ENCODE peak calls at places on chromosome 18, in nine cellular contexts. One of them, this sample, is unnamed.

GRCh38 chr18:48412339-48412929 is 3.3 kb upstream of the ZBTB7C start:
- DNase-seq in fibroblast of mammary gland: no peak
- DNase-seq in Kasumi-1: peak; percentile 72
- DNase-seq in activated CD4-positive, alpha-beta T cell treated with anti-CD3 and anti-CD28 coated beads for 4 hours: no peak
- DNase-seq in activated effector memory CD4-positive, alpha-beta T cell treated with Interleukin-2 at 50 U/mL for 16 hours: no peak
- DNase-seq in sigmoid colon: no peak
- DNase-seq in dermis microvascular lymphatic vessel endothelial cell: peak; percentile 10
- DNase-seq in neural progenitor cell: peak; percentile 56
- DNase-seq in NCI-H2107: peak; percentile 50
- DNase-seq in this sample: peak; percentile 11

GRCh38 chr18:12686100-12686499 is 16.4 kb downstream of the CEP76 start:
- DNase-seq in activated effector memory CD4-positive, alpha-beta T cell treated with Interleukin-2 at 50 U/mL for 16 hours: no peak
- DNase-seq in dermis microvascular lymphatic vessel endothelial cell: no peak
- DNase-seq in neural progenitor cell: no peak
- DNase-seq in fibroblast of mammary gland: peak; percentile 45
- DNase-seq in NCI-H2107: no peak
- DNase-seq in sigmoid colon: no peak
- DNase-seq in Kasumi-1: peak; percentile 81
- DNase-seq in activated CD4-positive, alpha-beta T cell treated with anti-CD3 and anti-CD28 coated beads for 4 hours: no peak
- DNase-seq in this sample: no peak

GRCh38 chr18:13878858-13879257 is 36.5 kb downstream of the MC2R start:
- DNase-seq in activated effector memory CD4-positive, alpha-beta T cell treated with Interleukin-2 at 50 U/mL for 16 hours: no peak
- DNase-seq in dermis microvascular lymphatic vessel endothelial cell: no peak
- DNase-seq in activated CD4-positive, alpha-beta T cell treated with anti-CD3 and anti-CD28 coated beads for 4 hours: no peak
- DNase-seq in sigmoid colon: no peak
- DNase-seq in neural progenitor cell: no peak
- DNase-seq in fibroblast of mammary gland: no peak
- DNase-seq in NCI-H2107: no peak
- DNase-seq in Kasumi-1: no peak
- DNase-seq in this sample: no peak

GRCh38 chr18:13513015-13513414 is 213.3 kb downstream of the FAM210A start:
- DNase-seq in NCI-H2107: no peak
- DNase-seq in activated CD4-positive, alpha-beta T cell treated with anti-CD3 and anti-CD28 coated beads for 4 hours: no peak
- DNase-seq in neural progenitor cell: peak; percentile 21
- DNase-seq in dermis microvascular lymphatic vessel endothelial cell: no peak
- DNase-seq in activated effector memory CD4-positive, alpha-beta T cell treated with Interleukin-2 at 50 U/mL for 16 hours: no peak
- DNase-seq in sigmoid colon: peak; percentile 50
- DNase-seq in Kasumi-1: peak; percentile 67
- DNase-seq in fibroblast of mammary gland: no peak
- DNase-seq in this sample: no peak

GRCh38 chr18:30991397-30991796 is 51.1 kb downstream of the DSC3 start:
- DNase-seq in neural progenitor cell: no peak
- DNase-seq in sigmoid colon: no peak
- DNase-seq in fibroblast of mammary gland: no peak
- DNase-seq in NCI-H2107: no peak
- DNase-seq in activated CD4-positive, alpha-beta T cell treated with anti-CD3 and anti-CD28 coated beads for 4 hours: no peak
- DNase-seq in Kasumi-1: no peak
- DNase-seq in dermis microvascular lymphatic vessel endothelial cell: no peak
- DNase-seq in activated effector memory CD4-positive, alpha-beta T cell treated with Interleukin-2 at 50 U/mL for 16 hours: no peak
- DNase-seq in this sample: no peak

GRCh38 chr18:12048827-12049175 is 44.8 kb upstream of the ANKRD62 start:
- DNase-seq in NCI-H2107: no peak
- DNase-seq in fibroblast of mammary gland: peak; percentile 78
- DNase-seq in Kasumi-1: no peak
- DNase-seq in activated CD4-positive, alpha-beta T cell treated with anti-CD3 and anti-CD28 coated beads for 4 hours: no peak
- DNase-seq in sigmoid colon: no peak
- DNase-seq in neural progenitor cell: no peak
- DNase-seq in activated effector memory CD4-positive, alpha-beta T cell treated with Interleukin-2 at 50 U/mL for 16 hours: no peak
- DNase-seq in dermis microvascular lymphatic vessel endothelial cell: no peak
- DNase-seq in this sample: no peak

GRCh38 chr18:23689616-23690504 is 607 bp downstream of the LAMA3 start:
- DNase-seq in activated effector memory CD4-positive, alpha-beta T cell treated with Interleukin-2 at 50 U/mL for 16 hours: no peak
- DNase-seq in dermis microvascular lymphatic vessel endothelial cell: no peak
- DNase-seq in activated CD4-positive, alpha-beta T cell treated with anti-CD3 and anti-CD28 coated beads for 4 hours: peak; percentile 4
- DNase-seq in Kasumi-1: peak; percentile 4
- DNase-seq in neural progenitor cell: peak; percentile 25
- DNase-seq in NCI-H2107: no peak
- DNase-seq in sigmoid colon: no peak
- DNase-seq in fibroblast of mammary gland: no peak
- DNase-seq in this sample: no peak

GRCh38 chr18:50877545-50878265 is 1.2 kb upstream of the ME2 start:
- DNase-seq in activated CD4-positive, alpha-beta T cell treated with anti-CD3 and anti-CD28 coated beads for 4 hours: no peak
- DNase-seq in fibroblast of mammary gland: no peak
- DNase-seq in dermis microvascular lymphatic vessel endothelial cell: no peak
- DNase-seq in sigmoid colon: no peak
- DNase-seq in activated effector memory CD4-positive, alpha-beta T cell treated with Interleukin-2 at 50 U/mL for 16 hours: no peak
- DNase-seq in neural progenitor cell: no peak
- DNase-seq in Kasumi-1: peak; percentile 46
- DNase-seq in NCI-H2107: no peak
- DNase-seq in this sample: no peak

GRCh38 chr18:22485808-22486244 is 68.1 kb upstream of the CTAGE1 start:
- DNase-seq in neural progenitor cell: no peak
- DNase-seq in NCI-H2107: no peak
- DNase-seq in activated effector memory CD4-positive, alpha-beta T cell treated with Interleukin-2 at 50 U/mL for 16 hours: no peak
- DNase-seq in Kasumi-1: no peak
- DNase-seq in activated CD4-positive, alpha-beta T cell treated with anti-CD3 and anti-CD28 coated beads for 4 hours: no peak
- DNase-seq in fibroblast of mammary gland: peak; percentile 85
- DNase-seq in dermis microvascular lymphatic vessel endothelial cell: no peak
- DNase-seq in sigmoid colon: no peak
- DNase-seq in this sample: no peak

GRCh38 chr18:6382968-6383367 is 31.7 kb downstream of the L3MBTL4 start:
- DNase-seq in dermis microvascular lymphatic vessel endothelial cell: no peak
- DNase-seq in fibroblast of mammary gland: no peak
- DNase-seq in neural progenitor cell: peak; percentile 9
- DNase-seq in sigmoid colon: no peak
- DNase-seq in Kasumi-1: no peak
- DNase-seq in NCI-H2107: no peak
- DNase-seq in activated CD4-positive, alpha-beta T cell treated with anti-CD3 and anti-CD28 coated beads for 4 hours: no peak
- DNase-seq in activated effector memory CD4-positive, alpha-beta T cell treated with Interleukin-2 at 50 U/mL for 16 hours: no peak
- DNase-seq in this sample: no peak

GRCh38 chr18:54117853-54118773 is 106.4 kb downstream of the MBD2 start:
- DNase-seq in sigmoid colon: no peak
- DNase-seq in activated CD4-positive, alpha-beta T cell treated with anti-CD3 and anti-CD28 coated beads for 4 hours: no peak
- DNase-seq in NCI-H2107: no peak
- DNase-seq in dermis microvascular lymphatic vessel endothelial cell: no peak
- DNase-seq in Kasumi-1: no peak
- DNase-seq in fibroblast of mammary gland: no peak
- DNase-seq in neural progenitor cell: peak; percentile 5
- DNase-seq in activated effector memory CD4-positive, alpha-beta T cell treated with Interleukin-2 at 50 U/mL for 16 hours: no peak
- DNase-seq in this sample: no peak

GRCh38 chr18:8890957-8891464 is 185.7 kb downstream of the MTCL1 start:
- DNase-seq in NCI-H2107: peak; percentile 7
- DNase-seq in Kasumi-1: no peak
- DNase-seq in activated effector memory CD4-positive, alpha-beta T cell treated with Interleukin-2 at 50 U/mL for 16 hours: no peak
- DNase-seq in activated CD4-positive, alpha-beta T cell treated with anti-CD3 and anti-CD28 coated beads for 4 hours: no peak
- DNase-seq in fibroblast of mammary gland: peak; percentile 94
- DNase-seq in neural progenitor cell: peak; percentile 58
- DNase-seq in dermis microvascular lymphatic vessel endothelial cell: no peak
- DNase-seq in sigmoid colon: no peak
- DNase-seq in this sample: no peak

GRCh38 chr18:48133675-48134251 is 203.3 kb upstream of the SMAD2 start:
- DNase-seq in neural progenitor cell: no peak
- DNase-seq in fibroblast of mammary gland: no peak
- DNase-seq in activated CD4-positive, alpha-beta T cell treated with anti-CD3 and anti-CD28 coated beads for 4 hours: no peak
- DNase-seq in activated effector memory CD4-positive, alpha-beta T cell treated with Interleukin-2 at 50 U/mL for 16 hours: no peak
- DNase-seq in NCI-H2107: no peak
- DNase-seq in Kasumi-1: no peak
- DNase-seq in sigmoid colon: no peak
- DNase-seq in dermis microvascular lymphatic vessel endothelial cell: no peak
- DNase-seq in this sample: no peak

GRCh38 chr18:54127759-54128378 is 96.6 kb downstream of the MBD2 start:
- DNase-seq in NCI-H2107: no peak
- DNase-seq in Kasumi-1: peak; percentile 73
- DNase-seq in sigmoid colon: no peak
- DNase-seq in dermis microvascular lymphatic vessel endothelial cell: no peak
- DNase-seq in activated CD4-positive, alpha-beta T cell treated with anti-CD3 and anti-CD28 coated beads for 4 hours: no peak
- DNase-seq in activated effector memory CD4-positive, alpha-beta T cell treated with Interleukin-2 at 50 U/mL for 16 hours: no peak
- DNase-seq in neural progenitor cell: peak; percentile 78
- DNase-seq in fibroblast of mammary gland: peak; percentile 69
- DNase-seq in this sample: no peak

GRCh38 chr18:3481696-3482210 is 31.8 kb downstream of the TGIF1 start:
- DNase-seq in activated CD4-positive, alpha-beta T cell treated with anti-CD3 and anti-CD28 coated beads for 4 hours: peak; percentile 42
- DNase-seq in neural progenitor cell: peak; percentile 62
- DNase-seq in fibroblast of mammary gland: peak; percentile 39
- DNase-seq in sigmoid colon: no peak
- DNase-seq in activated effector memory CD4-positive, alpha-beta T cell treated with Interleukin-2 at 50 U/mL for 16 hours: no peak
- DNase-seq in NCI-H2107: no peak
- DNase-seq in dermis microvascular lymphatic vessel endothelial cell: no peak
- DNase-seq in Kasumi-1: peak; percentile 60
- DNase-seq in this sample: no peak

GRCh38 chr18:27887287-27887686 is 289.6 kb downstream of the CDH2 start:
- DNase-seq in neural progenitor cell: no peak
- DNase-seq in dermis microvascular lymphatic vessel endothelial cell: no peak
- DNase-seq in Kasumi-1: no peak
- DNase-seq in fibroblast of mammary gland: no peak
- DNase-seq in activated CD4-positive, alpha-beta T cell treated with anti-CD3 and anti-CD28 coated beads for 4 hours: no peak
- DNase-seq in NCI-H2107: no peak
- DNase-seq in sigmoid colon: no peak
- DNase-seq in activated effector memory CD4-positive, alpha-beta T cell treated with Interleukin-2 at 50 U/mL for 16 hours: no peak
- DNase-seq in this sample: no peak

GRCh38 chr18:26685438-26686173 is 137.3 kb upstream of the KCTD1 start:
- DNase-seq in neural progenitor cell: peak; percentile 46
- DNase-seq in sigmoid colon: no peak
- DNase-seq in fibroblast of mammary gland: no peak
- DNase-seq in NCI-H2107: no peak
- DNase-seq in Kasumi-1: no peak
- DNase-seq in activated CD4-positive, alpha-beta T cell treated with anti-CD3 and anti-CD28 coated beads for 4 hours: no peak
- DNase-seq in dermis microvascular lymphatic vessel endothelial cell: no peak
- DNase-seq in activated effector memory CD4-positive, alpha-beta T cell treated with Interleukin-2 at 50 U/mL for 16 hours: no peak
- DNase-seq in this sample: no peak

GRCh38 chr18:50847192-50847591 is 27.4 kb upstream of the MRO start:
- DNase-seq in fibroblast of mammary gland: peak; percentile 85
- DNase-seq in NCI-H2107: no peak
- DNase-seq in dermis microvascular lymphatic vessel endothelial cell: no peak
- DNase-seq in neural progenitor cell: no peak
- DNase-seq in sigmoid colon: no peak
- DNase-seq in activated CD4-positive, alpha-beta T cell treated with anti-CD3 and anti-CD28 coated beads for 4 hours: no peak
- DNase-seq in activated effector memory CD4-positive, alpha-beta T cell treated with Interleukin-2 at 50 U/mL for 16 hours: no peak
- DNase-seq in Kasumi-1: no peak
- DNase-seq in this sample: no peak

GRCh38 chr18:490024-490366 is 10.5 kb downstream of the COLEC12 start:
- DNase-seq in sigmoid colon: no peak
- DNase-seq in NCI-H2107: no peak
- DNase-seq in dermis microvascular lymphatic vessel endothelial cell: no peak
- DNase-seq in Kasumi-1: no peak
- DNase-seq in activated effector memory CD4-positive, alpha-beta T cell treated with Interleukin-2 at 50 U/mL for 16 hours: no peak
- DNase-seq in activated CD4-positive, alpha-beta T cell treated with anti-CD3 and anti-CD28 coated beads for 4 hours: no peak
- DNase-seq in neural progenitor cell: no peak
- DNase-seq in fibroblast of mammary gland: no peak
- DNase-seq in this sample: no peak

GRCh38 chr18:61901334-61901986 is 8.7 kb upstream of the RNF152 start:
- DNase-seq in dermis microvascular lymphatic vessel endothelial cell: no peak
- DNase-seq in neural progenitor cell: peak; percentile 78
- DNase-seq in activated effector memory CD4-positive, alpha-beta T cell treated with Interleukin-2 at 50 U/mL for 16 hours: peak; percentile 8
- DNase-seq in fibroblast of mammary gland: peak; percentile 63
- DNase-seq in Kasumi-1: peak; percentile 69
- DNase-seq in sigmoid colon: no peak
- DNase-seq in NCI-H2107: no peak
- DNase-seq in activated CD4-positive, alpha-beta T cell treated with anti-CD3 and anti-CD28 coated beads for 4 hours: peak; percentile 34
- DNase-seq in this sample: no peak

GRCh38 chr18:33495278-33495677 is 54.8 kb upstream of the CCDC178 start:
- DNase-seq in Kasumi-1: peak; percentile 46
- DNase-seq in sigmoid colon: no peak
- DNase-seq in activated effector memory CD4-positive, alpha-beta T cell treated with Interleukin-2 at 50 U/mL for 16 hours: no peak
- DNase-seq in neural progenitor cell: peak; percentile 70
- DNase-seq in fibroblast of mammary gland: peak; percentile 42
- DNase-seq in NCI-H2107: no peak
- DNase-seq in activated CD4-positive, alpha-beta T cell treated with anti-CD3 and anti-CD28 coated beads for 4 hours: no peak
- DNase-seq in dermis microvascular lymphatic vessel endothelial cell: peak; percentile 1
- DNase-seq in this sample: no peak

GRCh38 chr18:71322201-71322600 is 1033.4 kb downstream of the SOCS6 start:
- DNase-seq in NCI-H2107: no peak
- DNase-seq in neural progenitor cell: no peak
- DNase-seq in dermis microvascular lymphatic vessel endothelial cell: no peak
- DNase-seq in sigmoid colon: no peak
- DNase-seq in activated effector memory CD4-positive, alpha-beta T cell treated with Interleukin-2 at 50 U/mL for 16 hours: no peak
- DNase-seq in fibroblast of mammary gland: no peak
- DNase-seq in Kasumi-1: no peak
- DNase-seq in activated CD4-positive, alpha-beta T cell treated with anti-CD3 and anti-CD28 coated beads for 4 hours: no peak
- DNase-seq in this sample: no peak

GRCh38 chr18:61333271-61333745 is at the start of gene CDH20:
- DNase-seq in activated CD4-positive, alpha-beta T cell treated with anti-CD3 and anti-CD28 coated beads for 4 hours: no peak
- DNase-seq in neural progenitor cell: peak; percentile 79
- DNase-seq in activated effector memory CD4-positive, alpha-beta T cell treated with Interleukin-2 at 50 U/mL for 16 hours: no peak
- DNase-seq in dermis microvascular lymphatic vessel endothelial cell: no peak
- DNase-seq in fibroblast of mammary gland: no peak
- DNase-seq in NCI-H2107: no peak
- DNase-seq in sigmoid colon: no peak
- DNase-seq in Kasumi-1: no peak
- DNase-seq in this sample: no peak

GRCh38 chr18:67919316-67919715 is 402.8 kb upstream of the DSEL start:
- DNase-seq in sigmoid colon: no peak
- DNase-seq in activated CD4-positive, alpha-beta T cell treated with anti-CD3 and anti-CD28 coated beads for 4 hours: no peak
- DNase-seq in neural progenitor cell: no peak
- DNase-seq in Kasumi-1: no peak
- DNase-seq in fibroblast of mammary gland: peak; percentile 20
- DNase-seq in NCI-H2107: no peak
- DNase-seq in dermis microvascular lymphatic vessel endothelial cell: no peak
- DNase-seq in activated effector memory CD4-positive, alpha-beta T cell treated with Interleukin-2 at 50 U/mL for 16 hours: no peak
- DNase-seq in this sample: no peak

GRCh38 chr18:23669202-23669766 is 6.6 kb upstream of the ANKRD29 start:
- DNase-seq in NCI-H2107: no peak
- DNase-seq in activated effector memory CD4-positive, alpha-beta T cell treated with Interleukin-2 at 50 U/mL for 16 hours: no peak
- DNase-seq in fibroblast of mammary gland: no peak
- DNase-seq in neural progenitor cell: no peak
- DNase-seq in sigmoid colon: peak; percentile 13
- DNase-seq in dermis microvascular lymphatic vessel endothelial cell: no peak
- DNase-seq in Kasumi-1: no peak
- DNase-seq in activated CD4-positive, alpha-beta T cell treated with anti-CD3 and anti-CD28 coated beads for 4 hours: no peak
- DNase-seq in this sample: no peak

GRCh38 chr18:60024857-60025256 is 125.1 kb downstream of the PMAIP1 start:
- DNase-seq in Kasumi-1: no peak
- DNase-seq in neural progenitor cell: no peak
- DNase-seq in activated effector memory CD4-positive, alpha-beta T cell treated with Interleukin-2 at 50 U/mL for 16 hours: no peak
- DNase-seq in activated CD4-positive, alpha-beta T cell treated with anti-CD3 and anti-CD28 coated beads for 4 hours: no peak
- DNase-seq in dermis microvascular lymphatic vessel endothelial cell: no peak
- DNase-seq in NCI-H2107: no peak
- DNase-seq in fibroblast of mammary gland: peak; percentile 10
- DNase-seq in sigmoid colon: no peak
- DNase-seq in this sample: no peak

GRCh38 chr18:36187826-36188721 is 777 bp downstream of the MOCOS start:
- DNase-seq in dermis microvascular lymphatic vessel endothelial cell: no peak
- DNase-seq in fibroblast of mammary gland: peak; percentile 57
- DNase-seq in neural progenitor cell: peak; percentile 23
- DNase-seq in NCI-H2107: no peak
- DNase-seq in activated effector memory CD4-positive, alpha-beta T cell treated with Interleukin-2 at 50 U/mL for 16 hours: no peak
- DNase-seq in activated CD4-positive, alpha-beta T cell treated with anti-CD3 and anti-CD28 coated beads for 4 hours: no peak
- DNase-seq in sigmoid colon: no peak
- DNase-seq in Kasumi-1: no peak
- DNase-seq in this sample: no peak

GRCh38 chr18:49178736-49179135 is 228.0 kb upstream of the SMAD7 start:
- DNase-seq in neural progenitor cell: peak; percentile 28
- DNase-seq in activated effector memory CD4-positive, alpha-beta T cell treated with Interleukin-2 at 50 U/mL for 16 hours: no peak
- DNase-seq in Kasumi-1: no peak
- DNase-seq in activated CD4-positive, alpha-beta T cell treated with anti-CD3 and anti-CD28 coated beads for 4 hours: peak; percentile 11
- DNase-seq in NCI-H2107: no peak
- DNase-seq in sigmoid colon: no peak
- DNase-seq in fibroblast of mammary gland: peak; percentile 36
- DNase-seq in dermis microvascular lymphatic vessel endothelial cell: peak; percentile 22
- DNase-seq in this sample: no peak

GRCh38 chr18:25727281-25727680 is 363.1 kb downstream of the SS18 start:
- DNase-seq in NCI-H2107: no peak
- DNase-seq in fibroblast of mammary gland: no peak
- DNase-seq in Kasumi-1: no peak
- DNase-seq in activated CD4-positive, alpha-beta T cell treated with anti-CD3 and anti-CD28 coated beads for 4 hours: no peak
- DNase-seq in neural progenitor cell: no peak
- DNase-seq in sigmoid colon: no peak
- DNase-seq in activated effector memory CD4-positive, alpha-beta T cell treated with Interleukin-2 at 50 U/mL for 16 hours: no peak
- DNase-seq in dermis microvascular lymphatic vessel endothelial cell: no peak
- DNase-seq in this sample: no peak

GRCh38 chr18:62979172-62979571 is 263.8 kb downstream of the PHLPP1 start:
- DNase-seq in neural progenitor cell: no peak
- DNase-seq in dermis microvascular lymphatic vessel endothelial cell: no peak
- DNase-seq in Kasumi-1: peak; percentile 76
- DNase-seq in sigmoid colon: no peak
- DNase-seq in activated effector memory CD4-positive, alpha-beta T cell treated with Interleukin-2 at 50 U/mL for 16 hours: no peak
- DNase-seq in activated CD4-positive, alpha-beta T cell treated with anti-CD3 and anti-CD28 coated beads for 4 hours: no peak
- DNase-seq in NCI-H2107: peak; percentile 75
- DNase-seq in fibroblast of mammary gland: peak; percentile 90
- DNase-seq in this sample: no peak

GRCh38 chr18:78558948-78559347 is 420.7 kb upstream of the SALL3 start:
- DNase-seq in activated effector memory CD4-positive, alpha-beta T cell treated with Interleukin-2 at 50 U/mL for 16 hours: no peak
- DNase-seq in Kasumi-1: no peak
- DNase-seq in sigmoid colon: no peak
- DNase-seq in dermis microvascular lymphatic vessel endothelial cell: no peak
- DNase-seq in fibroblast of mammary gland: no peak
- DNase-seq in neural progenitor cell: no peak
- DNase-seq in NCI-H2107: no peak
- DNase-seq in activated CD4-positive, alpha-beta T cell treated with anti-CD3 and anti-CD28 coated beads for 4 hours: no peak
- DNase-seq in this sample: no peak

This sample was measured in CMK.